ENCODE peak calls at places on chromosomes 13 and 19, in ten cellular contexts. M is stromal cell of bone marrow; Q is GM23248; S is GM12865; J is HuH-7.5; N is neural progenitor cell; U is DND-41; H is naive thymus-derived CD4-positive, alpha-beta T cell; P is C1 segment of cervical spinal cord; T is body of pancreas. G is an unnamed sample.

GRCh38 chr13:46817081-46817480 is 20.1 kb upstream of the ESD start:
- DNase-seq in J (no peak), Q (peak), S (no peak), H (no peak), P (no peak), U (no peak), M (no peak), N (peak), T (no peak), G (no peak)

GRCh38 chr19:55247621-55248099 is 11.2 kb downstream of the PPP6R1 start:
- DNase-seq in T (no peak), U (no peak), S (no peak), P (no peak), J (no peak), Q (peak), M (no peak), N (no peak), H (no peak), G (no peak)

GRCh38 chr19:4624733-4625362 is 14.5 kb upstream of the TNFAIP8L1 start:
- DNase-seq in S (peak), N (peak), Q (no peak), J (no peak), U (no peak), M (no peak), P (no peak), H (no peak), T (no peak), G (peak)

GRCh38 chr13:46116653-46117502 is 12.0 kb upstream of the CPB2 start:
- DNase-seq in J (no peak), U (no peak), T (no peak), H (no peak), N (no peak), S (no peak), P (no peak), M (no peak), Q (no peak), G (no peak)

GRCh38 chr13:74171621-74172020 is 37.4 kb upstream of the KLF12 start:
- DNase-seq in Q (no peak), M (no peak), P (no peak), T (no peak), U (no peak), J (no peak), H (no peak), N (no peak), S (no peak), G (no peak)

GRCh38 chr19:41409288-41409687 is 11.7 kb downstream of the BCKDHA start:
- DNase-seq in S (peak), N (no peak), T (peak), U (no peak), M (no peak), P (no peak), J (peak), H (no peak), Q (peak), G (peak)

GRCh38 chr19:18086590-18087138 is at the start of gene IL12RB1:
- DNase-seq in M (no peak), S (peak), P (peak), H (peak), J (no peak), N (no peak), U (peak), Q (no peak), T (no peak), G (no peak)

GRCh38 chr19:49823472-49823871 is 5.4 kb downstream of the MED25 start:
- DNase-seq in T (no peak), N (no peak), Q (no peak), S (no peak), J (no peak), P (no peak), M (no peak), U (no peak), H (no peak), G (peak)

GRCh38 chr19:29871143-29871542 is 59.4 kb downstream of the CCNE1 start:
- DNase-seq in P (no peak), S (no peak), N (no peak), T (no peak), J (no peak), H (no peak), Q (no peak), M (no peak), U (no peak), G (no peak)

GRCh38 chr19:50230379-50231351 is 27.2 kb downstream of the MYH14 start:
- DNase-seq in P (no peak), H (no peak), Q (no peak), S (no peak), U (no peak), M (no peak), T (no peak), N (peak), J (no peak), G (no peak)

GRCh38 chr19:1264801-1265610 is 4.1 kb upstream of the CIRBP start:
- DNase-seq in N (peak), M (peak), S (peak), U (no peak), J (peak), P (no peak), Q (peak), H (no peak), T (peak), G (no peak)

GRCh38 chr19:41700381-41701195 is 7.8 kb upstream of the CEACAM5 start:
- DNase-seq in M (no peak), Q (no peak), H (peak), P (no peak), J (no peak), U (no peak), N (no peak), T (no peak), S (no peak), G (no peak)

GRCh38 chr13:100115693-100116254 is 26.9 kb downstream of the PCCA start:
- DNase-seq in S (peak), N (no peak), H (no peak), M (no peak), U (no peak), Q (no peak), T (no peak), J (no peak), P (no peak), G (no peak)

G was measured in NCI-H146.